ENCODE peak calls at places on chromosomes 2 and 18, in four cellular contexts. One of them, this sample, is unnamed.

GRCh38 chr18:54284535-54284934 is 15.2 kb downstream of the POLI start:
- DNase-seq in testis: no peak
- DNase-seq in WTC11: no peak
- DNase-seq in fibroblast of lung: no peak
- DNase-seq in this sample: no peak

GRCh38 chr2:150479075-150479915 is 8.2 kb downstream of the RND3 start:
- DNase-seq in testis: no peak
- DNase-seq in WTC11: no peak
- DNase-seq in fibroblast of lung: peak; percentile 58
- DNase-seq in this sample: no peak

GRCh38 chr2:222305510-222306392 is 7.0 kb upstream of the PAX3 start:
- DNase-seq in testis: no peak
- DNase-seq in WTC11: no peak
- DNase-seq in fibroblast of lung: no peak
- DNase-seq in this sample: no peak

GRCh38 chr2:237715459-237715947 is 83.1 kb upstream of the RBM44 start:
- DNase-seq in testis: no peak
- DNase-seq in WTC11: no peak
- DNase-seq in fibroblast of lung: no peak
- DNase-seq in this sample: no peak

GRCh38 chr2:6968319-6969100 is 51.3 kb downstream of the RNF144A start:
- DNase-seq in testis: no peak
- DNase-seq in WTC11: no peak
- DNase-seq in fibroblast of lung: no peak
- DNase-seq in this sample: no peak

GRCh38 chr2:88692187-88692586 is 714 bp downstream of the RPIA start:
- DNase-seq in testis: peak; percentile 20
- DNase-seq in WTC11: peak; percentile 14
- DNase-seq in fibroblast of lung: peak; percentile 8
- DNase-seq in this sample: peak; percentile 26

GRCh38 chr2:187640926-187641510 is 86.8 kb upstream of the TFPI start:
- DNase-seq in testis: no peak
- DNase-seq in WTC11: no peak
- DNase-seq in fibroblast of lung: no peak
- DNase-seq in this sample: no peak

GRCh38 chr2:52632543-52632942 is 1135.1 kb upstream of the CHAC2 start:
- DNase-seq in testis: no peak
- DNase-seq in WTC11: peak; percentile 35
- DNase-seq in fibroblast of lung: no peak
- DNase-seq in this sample: no peak

GRCh38 chr18:57004366-57005121 is 142.3 kb upstream of the BOD1L2 start:
- DNase-seq in testis: no peak
- DNase-seq in WTC11: no peak
- DNase-seq in fibroblast of lung: peak; percentile 60
- DNase-seq in this sample: peak; percentile 58

GRCh38 chr2:48346124-48346536 is 183.8 kb upstream of the STON1 start:
- DNase-seq in testis: peak; percentile 29
- DNase-seq in WTC11: no peak
- DNase-seq in fibroblast of lung: peak; percentile 92
- DNase-seq in this sample: no peak

GRCh38 chr2:120465012-120465700 is 119.2 kb downstream of the INHBB start:
- DNase-seq in testis: no peak
- DNase-seq in WTC11: no peak
- DNase-seq in fibroblast of lung: no peak
- DNase-seq in this sample: no peak

GRCh38 chr2:227324671-227325055 is 388 bp upstream of the MFF start:
- DNase-seq in testis: no peak
- DNase-seq in WTC11: no peak
- DNase-seq in fibroblast of lung: no peak
- DNase-seq in this sample: peak; percentile 37

DNA sequence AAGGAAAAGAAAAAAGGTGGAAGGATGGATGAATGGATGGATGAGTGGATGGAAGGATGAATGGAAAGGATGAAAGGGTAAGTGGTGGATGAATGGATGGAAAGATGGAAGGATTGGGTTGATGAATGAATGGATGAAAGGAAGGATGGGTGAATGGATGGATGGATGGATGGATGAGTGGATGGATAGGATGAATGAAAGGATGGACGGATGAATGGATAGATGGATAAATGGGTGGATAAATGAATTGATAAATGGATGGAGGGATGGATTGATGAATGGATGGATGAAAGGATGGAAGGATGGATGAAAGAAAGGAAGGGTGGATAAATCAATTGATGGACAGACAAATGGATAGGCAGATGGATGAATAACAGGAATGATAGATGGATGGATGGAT is 48.2 kb upstream of the OTOF start:
- DNase-seq in testis: no peak
- DNase-seq in WTC11: no peak
- DNase-seq in fibroblast of lung: no peak
- DNase-seq in this sample: no peak
- TF ChIP-seq CTCF in testis: no peak
- TF ChIP-seq CTCF in WTC11: no peak
- TF ChIP-seq CTCF in fibroblast of lung: no peak
- TF ChIP-seq CTCF in this sample: no peak

DNA sequence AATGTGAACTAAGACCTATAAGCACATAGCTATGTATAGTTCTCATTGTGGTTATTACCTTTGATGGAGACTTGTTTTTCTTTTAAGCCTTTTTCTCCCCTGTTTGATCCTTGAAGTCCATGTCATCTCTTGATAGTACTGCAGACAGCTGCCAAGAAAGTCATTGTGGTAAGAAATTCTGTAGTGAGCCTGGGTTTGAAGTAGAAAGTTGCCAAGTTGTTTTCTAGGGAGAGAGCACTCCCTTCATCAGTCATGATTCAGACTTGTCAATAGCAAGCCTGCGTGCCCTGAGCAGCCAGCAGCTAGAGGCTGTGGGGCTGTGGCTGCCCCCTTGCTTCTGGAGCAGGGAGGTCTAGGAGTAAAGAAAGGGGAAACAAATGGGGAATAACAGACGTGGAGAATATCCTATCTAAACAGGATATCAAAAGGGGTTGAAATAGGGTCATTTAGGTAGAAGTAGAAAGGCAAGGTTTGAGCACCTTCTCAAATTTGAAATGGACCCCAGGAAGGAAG is 8.4 kb downstream of the SP5 start:
- DNase-seq in testis: no peak
- DNase-seq in WTC11: peak; percentile 31
- DNase-seq in fibroblast of lung: no peak
- DNase-seq in this sample: no peak
- TF ChIP-seq CTCF in testis: no peak
- TF ChIP-seq CTCF in WTC11: no peak
- TF ChIP-seq CTCF in fibroblast of lung: no peak
- TF ChIP-seq CTCF in this sample: no peak

DNA sequence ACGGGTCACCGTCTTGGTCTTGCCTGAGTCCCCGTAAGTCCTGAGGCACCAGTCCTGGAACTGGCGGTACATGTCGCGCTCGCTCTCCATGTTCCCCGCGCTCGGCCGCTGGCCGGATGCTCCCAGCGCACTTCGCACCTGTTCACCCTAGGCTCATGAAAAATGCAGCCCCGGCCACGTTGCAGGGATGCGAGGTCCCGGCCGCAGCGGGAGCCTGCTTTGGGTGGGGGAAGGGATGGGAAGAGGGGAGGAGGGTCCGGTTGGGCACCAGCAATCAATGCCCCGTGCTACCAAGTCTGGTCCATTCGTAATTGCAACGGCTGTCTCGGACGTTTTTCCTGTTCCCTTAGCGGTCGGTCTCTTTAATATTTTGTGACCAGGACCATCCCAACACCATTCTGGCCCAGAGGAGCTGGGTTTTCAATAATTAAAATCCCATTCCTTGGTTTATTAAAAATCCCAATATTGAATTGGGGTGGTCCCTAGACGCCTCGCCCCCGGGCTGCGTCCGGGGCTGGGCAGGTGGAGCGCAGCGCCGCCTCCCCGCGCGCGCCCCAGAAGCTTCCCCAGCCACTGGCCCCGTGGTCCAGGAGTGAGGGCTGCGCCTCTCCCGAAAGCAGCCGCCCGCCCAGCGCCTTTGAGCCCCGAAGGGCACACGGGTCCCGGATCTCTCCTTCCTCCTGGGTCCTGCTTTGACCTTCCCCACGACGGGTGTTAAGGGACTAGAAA is 1.4 kb downstream of the NOL4 start:
- DNase-seq in testis: peak; percentile 16
- DNase-seq in WTC11: peak; percentile 59
- DNase-seq in fibroblast of lung: no peak
- DNase-seq in this sample: peak; percentile 13
- TF ChIP-seq CTCF in testis: no peak
- TF ChIP-seq CTCF in WTC11: no peak
- TF ChIP-seq CTCF in fibroblast of lung: no peak
- TF ChIP-seq CTCF in this sample: no peak

GRCh38 chr2:197075754-197076337 is 149.3 kb upstream of the PGAP1 start:
- DNase-seq in testis: no peak
- DNase-seq in WTC11: peak; percentile 26
- DNase-seq in fibroblast of lung: no peak
- DNase-seq in this sample: no peak
- TF ChIP-seq CTCF in testis: peak; percentile 16
- TF ChIP-seq CTCF in WTC11: peak; percentile 56
- TF ChIP-seq CTCF in fibroblast of lung: peak; percentile 52
- TF ChIP-seq CTCF in this sample: no peak

GRCh38 chr2:60565472-60565871 is 12.0 kb upstream of the BCL11A start:
- DNase-seq in testis: no peak
- DNase-seq in WTC11: peak; percentile 30
- DNase-seq in fibroblast of lung: peak; percentile 31
- DNase-seq in this sample: no peak
- TF ChIP-seq CTCF in testis: no peak
- TF ChIP-seq CTCF in WTC11: no peak
- TF ChIP-seq CTCF in fibroblast of lung: peak; percentile 26
- TF ChIP-seq CTCF in this sample: no peak

DNA sequence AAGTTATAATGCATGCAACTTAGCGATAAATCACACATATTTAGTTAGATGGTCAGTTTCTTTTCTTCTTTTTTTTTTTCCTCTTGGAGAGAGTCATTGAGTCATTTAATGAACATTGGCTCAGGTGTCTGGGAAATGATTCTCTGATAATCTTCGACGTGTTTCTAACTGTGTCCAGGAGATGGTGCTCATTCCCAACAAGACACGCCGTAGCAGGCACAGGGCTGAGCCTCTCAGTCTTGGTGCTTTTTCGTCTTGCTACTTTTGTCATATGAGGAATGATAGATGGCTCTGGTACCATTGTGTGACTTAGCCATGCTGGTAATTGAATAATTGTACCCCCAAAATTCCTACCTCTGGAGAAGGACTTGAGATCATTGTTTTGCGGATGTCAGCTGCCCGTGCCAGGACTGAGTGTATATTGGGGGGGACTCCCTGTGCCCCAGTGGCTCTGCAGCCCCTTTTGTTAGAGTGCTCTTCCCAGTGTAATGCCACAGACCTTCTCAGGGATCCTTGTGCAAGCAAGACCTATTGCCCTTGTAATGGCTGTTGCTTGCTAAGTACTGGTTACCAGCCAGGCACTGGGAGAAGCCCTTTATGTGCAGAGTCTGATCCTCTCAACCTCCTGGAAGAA is 107.6 kb upstream of the CYRIA start:
- DNase-seq in testis: peak; percentile 60
- DNase-seq in WTC11: peak; percentile 45
- DNase-seq in fibroblast of lung: peak; percentile 64
- DNase-seq in this sample: peak; percentile 43
- TF ChIP-seq CTCF in testis: peak; percentile 45
- TF ChIP-seq CTCF in WTC11: peak; percentile 54
- TF ChIP-seq CTCF in fibroblast of lung: peak; percentile 65
- TF ChIP-seq CTCF in this sample: peak; percentile 60

GRCh38 chr2:70498528-70498927 is 55.1 kb downstream of the TGFA start:
- DNase-seq in testis: no peak
- DNase-seq in WTC11: no peak
- DNase-seq in fibroblast of lung: no peak
- DNase-seq in this sample: no peak

GRCh38 chr2:70496819-70497218 is 56.8 kb downstream of the TGFA start:
- DNase-seq in testis: no peak
- DNase-seq in WTC11: no peak
- DNase-seq in fibroblast of lung: no peak
- DNase-seq in this sample: no peak

GRCh38 chr2:70498054-70498453 is 55.6 kb downstream of the TGFA start:
- DNase-seq in testis: no peak
- DNase-seq in WTC11: no peak
- DNase-seq in fibroblast of lung: no peak
- DNase-seq in this sample: no peak

GRCh38 chr2:70499253-70499652 is 54.4 kb downstream of the TGFA start:
- DNase-seq in testis: no peak
- DNase-seq in WTC11: no peak
- DNase-seq in fibroblast of lung: no peak
- DNase-seq in this sample: no peak

GRCh38 chr2:70494283-70494886 is 59.2 kb downstream of the TGFA start:
- DNase-seq in testis: no peak
- DNase-seq in WTC11: no peak
- DNase-seq in fibroblast of lung: no peak
- DNase-seq in this sample: no peak
- TF ChIP-seq CTCF in testis: no peak
- TF ChIP-seq CTCF in WTC11: no peak
- TF ChIP-seq CTCF in fibroblast of lung: no peak
- TF ChIP-seq CTCF in this sample: no peak

DNA sequence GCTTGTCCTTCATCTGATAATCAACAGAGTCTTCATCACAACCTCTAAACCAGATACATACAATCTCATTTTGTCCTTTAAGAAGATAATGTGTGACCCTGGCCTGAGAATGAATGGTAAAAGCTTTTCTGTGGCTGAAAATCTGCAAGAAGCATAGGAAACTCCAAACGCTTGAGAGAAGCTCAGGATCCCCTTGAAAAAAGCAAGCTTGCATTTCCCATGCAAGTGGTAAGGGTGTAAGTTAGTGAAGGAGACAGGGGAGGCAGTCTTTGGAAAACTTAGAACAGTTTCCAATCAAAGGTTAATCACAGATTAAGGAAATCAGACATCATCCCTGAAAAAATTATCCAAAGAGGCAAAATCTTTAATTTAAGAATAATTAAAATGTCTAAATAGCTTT is 413.6 kb upstream of the SALL3 start:
- DNase-seq in testis: no peak
- DNase-seq in WTC11: no peak
- DNase-seq in fibroblast of lung: no peak
- DNase-seq in this sample: no peak
- TF ChIP-seq CTCF in testis: no peak
- TF ChIP-seq CTCF in WTC11: no peak
- TF ChIP-seq CTCF in fibroblast of lung: no peak
- TF ChIP-seq CTCF in this sample: no peak

DNA sequence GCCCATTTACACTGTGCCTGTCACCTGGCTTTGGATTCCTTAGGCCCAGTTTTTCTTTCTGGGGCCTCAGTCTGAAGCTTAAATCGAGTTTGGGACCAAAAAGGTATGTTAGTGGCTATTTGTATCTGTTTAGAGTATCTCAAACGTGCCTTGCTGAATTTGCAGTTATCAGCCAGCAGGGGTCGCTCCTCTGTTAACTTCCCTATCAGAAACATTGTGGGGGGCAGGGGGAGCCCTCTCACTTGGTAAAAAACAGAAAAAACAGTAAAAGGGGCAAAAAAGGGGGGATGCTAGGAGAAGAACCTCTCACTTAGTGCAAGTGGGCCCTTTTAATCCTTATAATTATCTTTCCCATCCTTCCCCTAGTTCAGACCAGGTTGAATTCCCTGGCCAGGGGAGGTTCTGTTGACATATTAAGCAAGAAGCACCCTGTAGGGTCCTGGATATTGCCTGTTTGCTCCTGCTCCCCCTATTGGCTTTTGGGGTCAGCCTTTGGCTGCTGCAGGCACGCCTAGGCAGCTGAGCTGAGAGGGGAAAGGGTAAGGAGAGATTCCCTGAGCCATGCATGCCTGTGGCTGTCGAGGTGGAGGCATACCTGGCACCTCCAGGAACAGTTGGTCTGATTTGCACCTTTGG is 8.8 kb upstream of the IFIH1 start:
- DNase-seq in testis: peak; percentile 24
- DNase-seq in WTC11: peak; percentile 32
- DNase-seq in fibroblast of lung: no peak
- DNase-seq in this sample: peak; percentile 13
- TF ChIP-seq CTCF in testis: peak; percentile 44
- TF ChIP-seq CTCF in WTC11: peak; percentile 65
- TF ChIP-seq CTCF in fibroblast of lung: peak; percentile 55
- TF ChIP-seq CTCF in this sample: peak; percentile 39

GRCh38 chr2:134739261-134739878 is 20.6 kb upstream of the TMEM163 start:
- DNase-seq in testis: no peak
- DNase-seq in WTC11: no peak
- DNase-seq in fibroblast of lung: no peak
- DNase-seq in this sample: no peak
- TF ChIP-seq CTCF in testis: no peak
- TF ChIP-seq CTCF in WTC11: no peak
- TF ChIP-seq CTCF in fibroblast of lung: no peak
- TF ChIP-seq CTCF in this sample: no peak